ENCODE peak calls at places on chromosomes 16 and 17, in six cellular contexts. I, C, N, L, Y and E are unnamed samples.

GRCh38 chr16:86011532-86011931 is 112.6 kb downstream of the IRF8 start:
- DNase-seq in C (no peak), N (no peak), I (no peak), L (no peak), Y (peak), E (peak)

GRCh38 chr16:69329369-69330285 is 761 bp downstream of the PDF start:
- DNase-seq in L (no peak), C (peak), Y (no peak), N (no peak), I (no peak), E (no peak)

GRCh38 chr16:11446566-11447119 is 101.4 kb downstream of the RMI2 start:
- DNase-seq in C (no peak), Y (no peak), L (no peak), N (no peak), I (no peak), E (no peak)

GRCh38 chr16:27924411-27925118 is 138.9 kb downstream of the GSG1L start:
- DNase-seq in C (no peak), N (no peak), L (no peak), I (peak), Y (no peak), E (no peak)

GRCh38 chr16:66717112-66717675 is 20.7 kb upstream of the CMTM4 start:
- DNase-seq in I (no peak), L (peak), C (peak), Y (no peak), N (no peak), E (peak)

GRCh38 chr16:4500283-4500682 is 24.1 kb downstream of the HMOX2 start:
- DNase-seq in I (peak), Y (no peak), L (peak), C (peak), N (no peak), E (no peak)

GRCh38 chr16:74710401-74710800 is 9.7 kb upstream of the MLKL start:
- DNase-seq in C (no peak), N (no peak), L (no peak), Y (no peak), I (no peak), E (no peak)

GRCh38 chr17:77405867-77406513 is 265.2 kb downstream of the SEC14L1 start:
- DNase-seq in Y (no peak), N (no peak), I (no peak), L (no peak), C (no peak), E (peak)

GRCh38 chr17:80345841-80346497 is 69.0 kb upstream of the ENDOV start:
- DNase-seq in Y (no peak), C (no peak), N (no peak), I (no peak), L (no peak), E (no peak)

GRCh38 chr16:67415872-67416793 is at the start of gene ZDHHC1:
- DNase-seq in N (peak), Y (no peak), L (no peak), I (no peak), C (peak), E (no peak)

GRCh38 chr17:58232707-58233156 is 5.7 kb upstream of the LPO start:
- DNase-seq in N (no peak), Y (peak), C (no peak), I (no peak), L (no peak), E (peak)

GRCh38 chr16:4514606-4515005 is 24.0 kb downstream of the CDIP1 start:
- DNase-seq in Y (no peak), C (no peak), N (no peak), L (no peak), I (no peak), E (no peak)

GRCh38 chr17:63647065-63647725 is 25.0 kb downstream of the MAP3K3 start:
- DNase-seq in C (no peak), N (no peak), Y (no peak), L (no peak), I (no peak), E (no peak)

GRCh38 chr16:50548659-50549560 is 714 bp downstream of the NKD1 start:
- DNase-seq in C (peak), L (no peak), I (no peak), Y (no peak), N (no peak), E (no peak)

GRCh38 chr16:19810817-19811731 is 73.6 kb downstream of the GPRC5B start:
- DNase-seq in Y (no peak), N (no peak), C (peak), L (peak), I (no peak), E (no peak)

GRCh38 chr16:19704321-19705130 is 13.5 kb downstream of the KNOP1 start:
- DNase-seq in I (no peak), C (peak), Y (no peak), N (no peak), L (no peak), E (no peak)

GRCh38 chr16:86363057-86363490 is 147.3 kb upstream of the FOXF1 start:
- DNase-seq in C (no peak), Y (no peak), N (no peak), I (no peak), L (no peak), E (no peak)

GRCh38 chr16:50235581-50235980 is 30.8 kb upstream of the ADCY7 start:
- DNase-seq in Y (no peak), N (no peak), L (no peak), C (no peak), I (no peak), E (no peak)

GRCh38 chr16:86854058-86854621 is 275.8 kb downstream of the FOXL1 start:
- DNase-seq in I (no peak), L (no peak), N (no peak), C (peak), Y (no peak), E (no peak)

GRCh38 chr17:69672924-69673323 is 258.4 kb downstream of the MAP2K6 start:
- DNase-seq in I (no peak), L (no peak), C (peak), Y (no peak), N (no peak), E (no peak)

GRCh38 chr16:29839822-29840221 is 19.6 kb downstream of the MVP start:
- DNase-seq in N (no peak), Y (no peak), C (no peak), L (no peak), I (no peak), E (no peak)

GRCh38 chr16:10385725-10386516 is at the start of gene ATF7IP2:
- DNase-seq in N (peak), Y (peak), I (peak), L (peak), C (peak), E (peak)

GRCh38 chr17:9080296-9080914 is 59.1 kb downstream of the NTN1 start:
- DNase-seq in C (no peak), Y (no peak), L (no peak), N (no peak), I (no peak), E (no peak)

GRCh38 chr17:76872874-76873221 is 4.6 kb downstream of the MGAT5B start:
- DNase-seq in Y (no peak), N (no peak), I (no peak), L (no peak), C (no peak), E (no peak)

GRCh38 chr17:57767561-57767960 is 22.5 kb upstream of the CCDC182 start:
- DNase-seq in C (no peak), Y (no peak), L (no peak), I (no peak), N (peak), E (no peak)

GRCh38 chr16:81695431-81695890 is 83.6 kb upstream of the PLCG2 start:
- DNase-seq in I (no peak), C (peak), L (no peak), N (no peak), Y (no peak), E (no peak)

GRCh38 chr16:85312174-85312573 is 199.9 kb upstream of the CIBAR2 start:
- DNase-seq in I (no peak), C (no peak), L (no peak), N (no peak), Y (no peak), E (no peak)

GRCh38 chr16:84548508-84548907 is 44.0 kb upstream of the MEAK7 start:
- DNase-seq in I (no peak), N (no peak), Y (no peak), L (no peak), C (no peak), E (no peak)

GRCh38 chr16:70252355-70252988 is 732 bp upstream of the EXOSC6 start:
- DNase-seq in Y (no peak), I (no peak), L (no peak), C (no peak), N (peak), E (peak)

GRCh38 chr17:81466564-81467472 is 45.8 kb downstream of the ACTG1 start:
- DNase-seq in L (peak), N (no peak), C (no peak), I (no peak), Y (no peak), E (no peak)

GRCh38 chr17:75891605-75892555 is 4.9 kb downstream of the TRIM65 start:
- DNase-seq in Y (no peak), N (no peak), C (no peak), L (peak), I (no peak), E (no peak)

GRCh38 chr17:33291248-33292183 is 1.6 kb downstream of the ASIC2 start:
- DNase-seq in I (no peak), N (peak), Y (no peak), L (no peak), C (peak), E (no peak)

GRCh38 chr16:2514333-2515179 is 804 bp downstream of the ATP6V0C start:
- DNase-seq in Y (no peak), N (no peak), C (no peak), I (no peak), L (no peak), E (peak)

GRCh38 chr16:60241671-60242070 is 1507.6 kb upstream of the GOT2 start:
- DNase-seq in N (no peak), I (no peak), Y (no peak), C (no peak), L (no peak), E (no peak)

GRCh38 chr17:44320066-44320465 is 4.6 kb downstream of the SLC25A39 start:
- DNase-seq in N (no peak), I (no peak), Y (no peak), C (no peak), L (no peak), E (no peak)

DNA sequence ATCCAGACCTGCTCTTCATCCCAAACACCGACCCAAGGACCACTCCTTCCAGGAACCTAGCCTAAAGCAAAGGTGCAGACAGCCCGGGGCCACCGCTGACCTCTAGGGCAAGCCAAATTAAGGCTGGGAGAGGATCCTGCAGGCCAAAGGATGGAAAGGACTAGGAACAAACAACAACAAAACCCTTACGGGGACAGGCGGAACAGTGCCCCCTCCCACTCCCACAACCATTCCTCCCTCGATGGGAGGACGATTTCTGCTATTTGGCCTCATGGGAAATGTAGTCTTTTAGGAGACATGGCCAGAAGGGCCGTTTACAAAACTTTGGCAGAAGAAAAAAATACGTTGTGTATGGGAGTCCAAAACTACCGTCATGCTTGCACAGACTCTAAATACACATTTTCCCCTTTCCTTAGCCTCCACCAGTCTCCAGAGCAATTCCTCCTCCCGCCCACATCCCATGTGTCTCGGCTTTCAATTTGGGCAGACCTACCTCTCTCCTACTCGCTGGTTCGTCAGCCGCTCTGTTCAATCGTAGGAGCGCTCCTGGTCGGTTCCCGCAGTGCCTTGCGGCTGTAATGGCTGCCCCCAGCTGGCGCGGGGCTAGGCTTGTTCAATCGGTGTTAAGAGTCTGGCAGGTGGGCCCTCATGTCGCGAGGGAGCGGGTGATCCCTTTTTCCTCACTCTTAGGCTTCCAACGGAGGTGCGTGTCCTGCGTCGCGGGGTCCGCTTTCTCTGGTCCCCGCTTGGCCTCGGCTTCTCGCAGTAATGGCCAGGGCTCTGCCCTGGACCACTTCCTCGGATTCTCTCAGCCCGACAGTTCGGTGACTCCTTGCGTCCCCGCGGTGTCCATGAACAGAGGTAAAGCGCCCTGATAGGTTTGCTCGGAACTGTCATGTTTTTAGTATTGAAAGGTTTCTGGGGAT is at the start of gene ERAL1:
- DNase-seq in C (peak), L (peak), N (peak), Y (peak), I (peak), E (peak)
- TF ChIP-seq POLR2A in C (peak), L (peak), N (peak), Y (peak), I (peak), E (peak)

GRCh38 chr17:17345686-17346427 is 42.7 kb downstream of the NT5M start:
- DNase-seq in I (no peak), L (no peak), Y (no peak), N (peak), C (no peak), E (no peak)
- TF ChIP-seq MAX in I (no peak), L (no peak), Y (no peak), N (no peak), C (no peak), E (no peak)

DNA sequence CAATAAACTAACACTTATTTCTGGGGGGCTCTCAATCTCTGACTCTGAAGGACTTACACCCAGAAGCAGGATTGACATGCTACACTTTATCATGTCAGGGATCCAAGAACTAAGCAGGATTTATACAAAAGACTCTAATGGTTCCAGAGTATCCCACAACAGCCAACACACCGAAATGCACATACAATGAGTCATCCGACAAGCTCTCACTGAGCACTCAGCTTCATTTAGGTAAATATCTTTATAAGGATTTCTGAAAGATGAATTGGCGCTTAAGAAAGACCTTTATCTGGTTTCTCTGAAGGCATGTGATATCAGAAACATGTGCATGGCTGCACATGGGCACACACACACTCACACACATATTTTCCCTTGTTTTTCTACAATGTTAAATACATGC is 77.2 kb downstream of the TOX3 start:
- DNase-seq in Y (no peak), N (no peak), L (peak), C (no peak), I (no peak), E (no peak)
- TF ChIP-seq CTCF in Y (no peak), N (no peak), L (no peak), C (no peak), I (no peak), E (no peak)

DNA sequence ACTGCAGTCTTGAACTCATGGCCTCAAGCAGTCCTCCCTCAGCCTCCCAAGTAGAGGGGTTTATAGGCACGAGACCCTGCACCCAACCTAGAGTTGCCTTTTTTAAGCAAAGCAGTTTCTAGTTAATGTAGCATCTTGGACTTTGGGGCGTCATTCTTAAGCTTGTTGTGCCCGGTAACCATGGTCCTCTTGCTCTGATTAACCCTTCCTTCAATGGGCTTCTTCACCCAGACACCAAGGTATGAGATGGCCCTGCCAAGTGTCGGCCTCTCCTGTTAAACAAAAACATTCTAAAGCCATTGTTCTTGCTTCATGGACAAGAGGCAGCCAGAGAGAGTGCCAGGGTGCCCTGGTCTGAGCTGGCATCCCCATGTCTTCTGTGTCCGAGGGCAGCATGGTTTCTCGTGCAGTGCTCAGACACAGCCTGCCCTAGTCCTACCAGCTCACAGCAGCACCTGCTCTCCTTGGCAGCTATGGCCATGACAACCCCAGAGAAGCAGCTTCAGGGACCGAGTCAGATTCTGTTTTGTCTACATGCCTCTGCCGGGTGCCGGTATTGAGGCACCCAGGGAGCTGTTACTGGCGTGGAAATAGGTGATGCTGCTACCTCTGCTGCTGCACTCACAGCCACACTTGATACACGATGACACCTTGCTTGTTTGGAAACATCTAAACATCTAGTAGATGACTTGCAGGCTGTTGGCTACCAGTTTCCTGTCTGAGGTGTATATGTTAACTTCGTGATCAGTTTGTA is 3.3 kb downstream of the RPL13 start:
- DNase-seq in Y (no peak), C (no peak), N (no peak), L (no peak), I (no peak), E (peak)
- TF ChIP-seq POLR2A in Y (peak), C (no peak), N (peak), L (peak), I (no peak), E (no peak)

GRCh38 chr17:10149573-10150399 is 48.6 kb downstream of the GAS7 start:
- DNase-seq in C (no peak), Y (peak), N (no peak), L (no peak), I (peak), E (peak)
- TF ChIP-seq MAX in C (no peak), Y (no peak), N (no peak), L (no peak), I (no peak), E (no peak)

DNA sequence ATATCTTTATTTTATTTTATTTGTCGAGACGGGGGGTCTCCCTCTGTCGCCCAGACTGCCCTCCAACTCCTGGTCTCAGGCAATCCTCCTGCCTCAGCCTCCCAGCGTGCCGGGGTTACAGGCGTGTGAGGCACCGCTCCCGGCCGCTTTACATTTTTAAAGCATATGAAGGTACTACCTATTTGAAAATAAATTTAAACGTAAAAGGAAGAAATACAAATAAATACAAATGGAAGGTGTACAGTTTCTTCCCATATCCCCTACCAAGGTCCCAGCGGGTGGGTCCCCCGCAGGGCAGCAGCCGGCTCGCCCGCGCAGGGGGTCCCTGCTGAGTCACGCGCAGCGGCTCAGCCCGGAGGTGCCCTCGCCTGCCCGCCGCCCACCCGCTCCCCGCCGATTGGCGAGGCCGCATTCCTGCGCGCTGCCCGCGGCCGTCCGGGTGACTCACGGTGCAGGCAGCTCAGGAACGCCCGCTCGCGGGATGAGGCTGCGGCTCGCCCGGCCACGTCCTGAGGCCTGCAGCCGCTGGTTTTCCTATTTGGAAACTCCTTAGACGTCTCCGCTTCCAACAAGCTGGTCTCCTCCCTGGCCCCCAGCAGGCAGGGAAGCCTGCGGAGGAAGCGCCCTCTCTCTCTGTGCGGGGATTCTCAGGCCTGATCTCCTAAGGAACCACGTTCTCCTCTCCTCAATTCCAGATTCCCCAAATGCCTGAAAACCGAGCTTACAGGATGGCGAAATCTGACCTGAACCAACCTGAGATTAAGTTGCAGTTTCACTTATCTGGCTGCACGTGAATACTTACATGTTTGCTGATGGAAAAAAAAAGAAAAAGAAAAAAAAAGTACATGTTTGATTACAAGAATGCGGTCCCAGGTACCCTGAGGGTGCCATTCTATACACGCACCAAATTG is 54.8 kb upstream of the MAP3K14 start:
- DNase-seq in I (peak), L (peak), Y (no peak), C (peak), N (peak), E (peak)
- TF ChIP-seq CTCF in I (no peak), L (peak), Y (no peak), C (peak), N (no peak), E (no peak)

DNA sequence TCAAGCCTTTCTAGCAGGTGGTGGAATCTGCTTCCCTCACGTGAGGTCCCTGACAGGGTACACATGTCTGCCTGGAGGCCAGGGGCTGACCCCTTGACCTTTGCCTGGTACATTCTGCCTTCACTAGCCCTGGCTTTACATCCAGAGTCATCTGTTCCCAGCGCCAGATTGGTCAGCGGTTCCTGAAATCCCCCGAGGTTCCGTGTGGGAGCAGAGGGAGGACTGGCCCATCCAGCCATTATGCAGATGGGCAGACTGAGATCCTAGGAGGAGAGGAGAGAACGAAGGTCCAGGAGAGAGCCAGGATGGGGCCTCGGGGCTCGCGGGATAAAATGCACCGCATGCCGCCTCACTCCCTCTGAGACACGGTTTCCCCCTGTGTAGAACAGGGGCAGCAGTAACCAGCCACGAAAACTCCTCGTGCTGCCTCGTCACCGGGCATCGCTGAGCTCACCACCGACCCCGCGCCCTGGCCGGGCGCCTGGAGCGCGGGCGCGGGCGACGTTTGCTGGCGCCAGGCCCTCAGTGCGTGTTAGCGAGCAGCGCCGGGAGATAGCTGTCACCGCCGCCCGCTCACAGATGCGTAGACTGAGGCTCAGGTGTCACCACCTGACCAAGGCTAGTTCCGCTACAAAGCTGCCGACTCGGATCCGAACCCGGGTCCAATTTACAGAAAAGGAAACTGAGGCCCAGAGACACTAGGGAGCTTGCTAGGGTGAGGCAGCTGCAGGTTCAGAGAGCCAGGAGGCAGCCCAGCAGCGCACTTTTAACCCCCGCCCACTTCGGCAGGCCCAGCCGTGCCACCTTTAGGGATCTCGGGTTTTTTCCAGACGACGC is 811 bp upstream of the MAP2K3 start:
- DNase-seq in C (no peak), N (no peak), Y (no peak), L (no peak), I (peak), E (peak)
- TF ChIP-seq POLR2A in C (no peak), N (no peak), Y (no peak), L (no peak), I (no peak), E (no peak)